ENCODE peak calls at places on chromosomes 6 and 20, in five cellular contexts. D, G, S, F and E are unnamed samples. For H3K36me3, the result is how much of the 10 kb centered on the place peaks cover.

GRCh38 chr6:80605165-80605989 is 498.9 kb downstream of the BCKDHB start:
- DNase-seq in D (no peak), G (no peak), S (no peak), F (peak), E (no peak)

GRCh38 chr6:1840491-1841121 is 230.9 kb downstream of the FOXC1 start:
- DNase-seq in D (no peak), G (no peak), S (no peak), F (no peak), E (no peak)

GRCh38 chr6:94389218-94389617 is 969.9 kb upstream of the EPHA7 start:
- DNase-seq in D (no peak), G (no peak), S (no peak), F (no peak), E (no peak)

GRCh38 chr20:44010162-44010704 is 95.6 kb downstream of the TOX2 start:
- DNase-seq in D (no peak), G (no peak), S (no peak), F (no peak), E (no peak)

GRCh38 chr6:16690244-16691142 is 70.8 kb downstream of the ATXN1 start:
- DNase-seq in D (no peak), G (no peak), S (no peak), F (no peak), E (peak)

GRCh38 chr6:147063469-147064031 is 140.7 kb upstream of the STXBP5 start:
- DNase-seq in D (no peak), G (no peak), S (no peak), F (no peak), E (no peak)

GRCh38 chr6:15254074-15254975 is 8.5 kb downstream of the JARID2 start:
- DNase-seq in D (no peak), G (no peak), S (no peak), F (no peak), E (peak)

GRCh38 chr6:142455957-142456589 is 154.3 kb downstream of the ADGRG6 start:
- DNase-seq in D (no peak), G (no peak), S (no peak), F (no peak), E (no peak)

GRCh38 chr6:27295301-27296079 is 16.6 kb downstream of the POM121L2 start:
- DNase-seq in D (no peak), G (no peak), S (no peak), F (no peak), E (no peak)

GRCh38 chr20:36243726-36244125 is 7.4 kb downstream of the AAR2 start:
- DNase-seq in D (no peak), G (no peak), S (no peak), F (no peak), E (no peak)
- H3K36me3 ChIP-seq in D (under half), G (under half), S (half or more), F (under half), E (under half)

GRCh38 chr20:63280929-63281545 is 8.4 kb downstream of the ARFGAP1 start:
- DNase-seq in D (no peak), G (no peak), S (no peak), F (no peak), E (no peak)
- TF ChIP-seq CTCF in D (no peak), G (no peak), S (no peak), F (no peak), E (peak)

GRCh38 chr6:47200536-47201334 is 109.0 kb downstream of the TNFRSF21 start:
- DNase-seq in D (no peak), G (no peak), S (no peak), F (no peak), E (no peak)
- H3K4me3 ChIP-seq in D (no peak), G (no peak), S (no peak), F (no peak), E (no peak)

GRCh38 chr20:5990946-5991345 is 40.5 kb downstream of the MCM8 start:
- DNase-seq in D (no peak), G (no peak), S (no peak), F (no peak), E (no peak)

GRCh38 chr20:5991623-5992441 is 41.4 kb downstream of the MCM8 start:
- DNase-seq in D (no peak), G (no peak), S (no peak), F (no peak), E (no peak)

GRCh38 chr20:5987383-5987782 is 36.9 kb downstream of the MCM8 start:
- DNase-seq in D (no peak), G (no peak), S (no peak), F (no peak), E (no peak)

DNA sequence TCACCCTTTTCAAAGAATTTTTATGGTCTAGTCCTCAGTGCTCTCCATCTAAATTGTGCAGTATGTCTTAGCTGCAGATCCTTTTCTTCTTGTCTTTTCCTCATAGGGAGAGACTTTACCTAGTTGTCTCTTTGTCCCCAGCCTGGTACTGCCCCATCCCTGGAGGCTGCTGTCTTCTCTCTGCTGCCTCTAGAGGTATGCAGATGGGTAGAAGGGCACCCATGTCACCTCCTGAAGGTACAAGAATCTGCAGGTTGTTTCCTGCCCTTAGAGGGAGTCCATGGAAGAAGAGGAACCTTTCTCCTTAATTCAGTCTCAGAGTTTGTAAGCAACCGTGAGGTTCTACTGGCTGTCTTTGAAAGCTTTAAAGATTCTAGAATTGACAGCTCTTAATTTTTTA is 39.1 kb downstream of the MCM8 start:
- DNase-seq in D (no peak), G (no peak), S (no peak), F (no peak), E (no peak)
- H3K36me3 ChIP-seq in D (under half), G (under half), S (under half), F (under half), E (under half)

GRCh38 chr6:34031567-34032383 is 114.1 kb downstream of the GRM4 start:
- DNase-seq in D (no peak), G (no peak), S (no peak), F (no peak), E (no peak)
- TF ChIP-seq CTCF in D (no peak), G (no peak), S (no peak), F (no peak), E (no peak)

GRCh38 chr6:3005077-3005476 is 5.4 kb downstream of the NQO2 start:
- DNase-seq in D (no peak), G (no peak), S (no peak), F (no peak), E (no peak)

GRCh38 chr6:3001146-3001772 is 1.6 kb downstream of the NQO2 start:
- DNase-seq in D (no peak), G (no peak), S (no peak), F (no peak), E (no peak)

GRCh38 chr6:2999005-2999620 is 581 bp upstream of the NQO2 start:
- DNase-seq in D (peak), G (no peak), S (no peak), F (no peak), E (no peak)

GRCh38 chr6:2999621-3000455 is at the start of gene NQO2:
- DNase-seq in D (peak), G (peak), S (peak), F (peak), E (peak)

DNA sequence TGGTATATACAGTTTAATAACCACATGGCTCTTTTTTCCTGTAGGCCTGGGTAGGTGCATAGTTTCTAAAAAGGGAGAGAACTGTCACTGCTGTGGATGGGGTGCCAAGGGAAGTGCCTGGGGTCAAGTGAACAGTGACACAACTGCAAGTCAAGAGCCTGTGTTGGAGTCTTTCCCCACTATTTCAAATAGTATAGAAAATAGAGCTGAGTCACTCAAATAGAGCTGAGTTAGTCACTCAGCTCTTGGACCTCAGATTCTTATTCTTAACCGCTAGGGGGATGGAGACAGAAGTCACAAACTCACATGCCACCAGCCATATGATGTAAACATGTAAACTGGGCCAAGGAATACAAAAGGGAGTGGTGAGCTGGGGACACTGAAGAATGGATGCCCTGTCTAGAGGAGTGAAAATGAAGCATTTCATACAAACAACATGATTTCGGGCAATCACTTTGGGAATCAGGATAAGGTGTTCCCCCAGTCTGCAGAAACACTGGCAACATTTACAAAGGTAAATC is 2.1 kb downstream of the NQO2 start:
- DNase-seq in D (no peak), G (no peak), S (no peak), F (peak), E (no peak)
- H3K4me3 ChIP-seq in D (no peak), G (no peak), S (no peak), F (no peak), E (no peak)

GRCh38 chr6:89706121-89706520 is 67.6 kb upstream of the LYRM2 start:
- DNase-seq in D (no peak), G (no peak), S (no peak), F (no peak), E (no peak)
- H3K36me3 ChIP-seq in D (under half), G (under half), S (under half), F (under half), E (under half)

DNA sequence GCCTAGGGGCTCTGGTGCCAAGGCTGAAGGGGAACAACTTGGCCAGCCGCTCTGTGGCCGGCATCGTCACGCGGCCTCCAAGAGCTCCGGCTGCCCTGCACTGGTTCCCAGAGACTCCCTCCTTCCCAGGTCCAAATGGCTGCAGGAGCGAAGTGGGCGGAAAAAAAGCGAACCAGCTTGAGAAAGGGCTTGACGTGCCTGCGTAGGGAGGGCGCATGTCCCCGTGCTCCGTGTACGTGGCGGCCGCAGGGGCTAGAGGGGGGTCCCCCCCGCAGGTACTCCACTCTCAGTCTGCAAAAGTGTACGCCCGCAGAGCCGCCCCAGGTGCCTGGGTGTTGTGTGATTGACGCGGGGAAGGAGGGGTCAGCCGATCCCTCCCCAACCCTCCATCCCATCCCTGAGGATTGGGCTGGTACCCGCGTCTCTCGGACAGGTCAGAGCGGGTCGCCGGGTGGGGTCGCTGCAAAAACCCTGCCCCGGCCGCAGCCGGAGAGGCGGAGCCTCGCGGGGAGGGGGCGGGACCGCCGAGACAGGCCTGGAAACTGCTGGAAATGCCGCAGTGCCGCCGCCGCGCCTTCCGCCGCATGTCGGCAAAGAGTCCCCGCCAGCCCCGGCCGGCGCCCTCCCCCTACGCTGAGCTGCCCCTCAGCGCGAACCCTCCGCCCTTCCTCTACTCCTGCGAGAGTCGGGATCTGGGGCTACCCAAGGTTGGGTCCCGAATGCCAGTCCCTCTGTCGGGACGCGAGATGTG is 814 bp upstream of the HSP90AB1 start:
- DNase-seq in D (peak), G (peak), S (peak), F (peak), E (peak)
- TF ChIP-seq CTCF in D (no peak), G (no peak), S (no peak), F (peak), E (peak)